ENCODE peak calls at places on chromosomes 4 and X, in five cellular contexts. One of them, this sample, is unnamed.

GRCh38 chrX:30010471-30010870 is 204.9 kb upstream of the MAGEB2 start:
- DNase-seq in left lung: no peak
- DNase-seq in ovary: no peak
- DNase-seq in retinal pigment epithelial cell: no peak
- DNase-seq in tibial artery: no peak
- DNase-seq in this sample: no peak

GRCh38 chr4:183918696-183919095 is 13.6 kb downstream of the STOX2 start:
- DNase-seq in left lung: no peak
- DNase-seq in tibial artery: no peak
- DNase-seq in retinal pigment epithelial cell: no peak
- DNase-seq in ovary: no peak
- DNase-seq in this sample: no peak

GRCh38 chrX:2497961-2498780 is 2.6 kb downstream of the DHRSX start:
- DNase-seq in left lung: no peak
- DNase-seq in ovary: no peak
- DNase-seq in retinal pigment epithelial cell: no peak
- DNase-seq in tibial artery: peak; percentile 38
- DNase-seq in this sample: no peak

GRCh38 chr4:113106076-113106475 is 56.6 kb downstream of the ANK2 start:
- DNase-seq in ovary: no peak
- DNase-seq in retinal pigment epithelial cell: peak; percentile 22
- DNase-seq in tibial artery: no peak
- DNase-seq in left lung: no peak
- DNase-seq in this sample: no peak

GRCh38 chr4:69617083-69617694 is 22.3 kb downstream of the UGT2A2 start:
- DNase-seq in left lung: no peak
- DNase-seq in tibial artery: no peak
- DNase-seq in retinal pigment epithelial cell: peak; percentile 12
- DNase-seq in ovary: no peak
- DNase-seq in this sample: no peak

GRCh38 chrX:111854778-111855490 is 21.0 kb upstream of the TRPC5OS start:
- DNase-seq in ovary: no peak
- DNase-seq in left lung: no peak
- DNase-seq in retinal pigment epithelial cell: no peak
- DNase-seq in tibial artery: no peak
- DNase-seq in this sample: no peak

GRCh38 chr4:142549726-142550463 is 296.2 kb downstream of the INPP4B start:
- DNase-seq in tibial artery: no peak
- DNase-seq in ovary: no peak
- DNase-seq in retinal pigment epithelial cell: peak; percentile 79
- DNase-seq in left lung: no peak
- DNase-seq in this sample: no peak

GRCh38 chr4:15003891-15004700 is 1.8 kb downstream of the CPEB2 start:
- DNase-seq in ovary: peak; percentile 58
- DNase-seq in tibial artery: peak; percentile 75
- DNase-seq in left lung: peak; percentile 93
- DNase-seq in retinal pigment epithelial cell: no peak
- DNase-seq in this sample: peak; percentile 66

GRCh38 chr4:123256006-123256405 is 140.6 kb upstream of the SPRY1 start:
- DNase-seq in left lung: no peak
- DNase-seq in tibial artery: no peak
- DNase-seq in ovary: no peak
- DNase-seq in retinal pigment epithelial cell: no peak
- DNase-seq in this sample: no peak

GRCh38 chr4:54840992-54841768 is 183.4 kb downstream of the KIT start:
- DNase-seq in ovary: no peak
- DNase-seq in retinal pigment epithelial cell: no peak
- DNase-seq in tibial artery: no peak
- DNase-seq in left lung: no peak
- DNase-seq in this sample: no peak

GRCh38 chr4:151165205-151166000 is 66.0 kb downstream of the RPS3A start:
- DNase-seq in tibial artery: no peak
- DNase-seq in left lung: no peak
- DNase-seq in ovary: no peak
- DNase-seq in retinal pigment epithelial cell: no peak
- DNase-seq in this sample: no peak

GRCh38 chrX:39905475-39905889 is 192.3 kb downstream of the BCOR start:
- DNase-seq in retinal pigment epithelial cell: no peak
- DNase-seq in tibial artery: no peak
- DNase-seq in left lung: no peak
- DNase-seq in ovary: peak; percentile 38
- DNase-seq in this sample: no peak

GRCh38 chrX:1488141-1488540 is 35.4 kb upstream of the ASMTL start:
- DNase-seq in tibial artery: no peak
- DNase-seq in ovary: no peak
- DNase-seq in retinal pigment epithelial cell: no peak
- DNase-seq in left lung: no peak
- DNase-seq in this sample: no peak

GRCh38 chr4:122827258-122827887 is 742 bp downstream of the FGF2 start:
- DNase-seq in ovary: peak; percentile 69
- DNase-seq in retinal pigment epithelial cell: no peak
- DNase-seq in left lung: peak; percentile 82
- DNase-seq in tibial artery: peak; percentile 75
- DNase-seq in this sample: no peak

GRCh38 chrX:136752796-136753195 is 27.9 kb downstream of the ARHGEF6 start:
- DNase-seq in left lung: no peak
- DNase-seq in ovary: no peak
- DNase-seq in tibial artery: peak; percentile 64
- DNase-seq in retinal pigment epithelial cell: peak; percentile 59
- DNase-seq in this sample: no peak

GRCh38 chr4:6172093-6172926 is 28.0 kb downstream of the JAKMIP1 start:
- DNase-seq in tibial artery: no peak
- DNase-seq in left lung: no peak
- DNase-seq in retinal pigment epithelial cell: no peak
- DNase-seq in ovary: no peak
- DNase-seq in this sample: no peak

GRCh38 chr4:6064383-6064782 is 46.2 kb upstream of the C4orf50 start:
- DNase-seq in left lung: no peak
- DNase-seq in retinal pigment epithelial cell: no peak
- DNase-seq in ovary: no peak
- DNase-seq in tibial artery: no peak
- DNase-seq in this sample: no peak

GRCh38 chr4:145829629-145830395 is 108.8 kb downstream of the ZNF827 start:
- DNase-seq in tibial artery: no peak
- DNase-seq in ovary: no peak
- DNase-seq in retinal pigment epithelial cell: no peak
- DNase-seq in left lung: no peak
- DNase-seq in this sample: no peak

GRCh38 chr4:86496094-86497060 is 97.7 kb upstream of the PTPN13 start:
- DNase-seq in tibial artery: no peak
- DNase-seq in left lung: no peak
- DNase-seq in retinal pigment epithelial cell: peak; percentile 71
- DNase-seq in ovary: peak; percentile 39
- DNase-seq in this sample: no peak

GRCh38 chr4:183830438-183830985 is 74.6 kb upstream of the STOX2 start:
- DNase-seq in ovary: no peak
- DNase-seq in left lung: no peak
- DNase-seq in tibial artery: no peak
- DNase-seq in retinal pigment epithelial cell: no peak
- DNase-seq in this sample: no peak

GRCh38 chrX:105460366-105460765 is 239.9 kb upstream of the TEX13A start:
- DNase-seq in left lung: no peak
- DNase-seq in retinal pigment epithelial cell: peak; percentile 64
- DNase-seq in ovary: no peak
- DNase-seq in tibial artery: no peak
- DNase-seq in this sample: no peak

GRCh38 chr4:130333241-130333759 is 1237.3 kb downstream of the C4orf33 start:
- DNase-seq in retinal pigment epithelial cell: no peak
- DNase-seq in ovary: no peak
- DNase-seq in left lung: no peak
- DNase-seq in tibial artery: no peak
- DNase-seq in this sample: no peak

GRCh38 chr4:681736-682451 is 7.1 kb downstream of the SLC49A3 start:
- DNase-seq in retinal pigment epithelial cell: no peak
- DNase-seq in left lung: peak; percentile 88
- DNase-seq in tibial artery: no peak
- DNase-seq in ovary: peak; percentile 42
- DNase-seq in this sample: no peak

GRCh38 chr4:151690884-151691283 is 69.9 kb downstream of the GATB start:
- DNase-seq in retinal pigment epithelial cell: no peak
- DNase-seq in left lung: no peak
- DNase-seq in tibial artery: no peak
- DNase-seq in ovary: no peak
- DNase-seq in this sample: no peak

GRCh38 chr4:89249716-89250361 is 57.8 kb downstream of the GPRIN3 start:
- DNase-seq in left lung: no peak
- DNase-seq in retinal pigment epithelial cell: no peak
- DNase-seq in ovary: no peak
- DNase-seq in tibial artery: no peak
- DNase-seq in this sample: no peak

GRCh38 chrX:11755724-11756123 is 2.3 kb upstream of the MSL3 start:
- DNase-seq in left lung: no peak
- DNase-seq in retinal pigment epithelial cell: no peak
- DNase-seq in tibial artery: no peak
- DNase-seq in ovary: no peak
- DNase-seq in this sample: no peak

GRCh38 chrX:11757397-11757728 is 674 bp upstream of the MSL3 start:
- DNase-seq in tibial artery: no peak
- DNase-seq in left lung: no peak
- DNase-seq in retinal pigment epithelial cell: no peak
- DNase-seq in ovary: no peak
- DNase-seq in this sample: no peak

GRCh38 chrX:11757729-11758399 is at the start of gene MSL3:
- DNase-seq in ovary: peak; percentile 70
- DNase-seq in retinal pigment epithelial cell: peak; percentile 22
- DNase-seq in tibial artery: peak; percentile 79
- DNase-seq in left lung: peak; percentile 88
- DNase-seq in this sample: no peak

GRCh38 chrX:11754958-11755645 is 2.9 kb upstream of the MSL3 start:
- DNase-seq in ovary: no peak
- DNase-seq in tibial artery: no peak
- DNase-seq in retinal pigment epithelial cell: no peak
- DNase-seq in left lung: no peak
- DNase-seq in this sample: no peak

DNA sequence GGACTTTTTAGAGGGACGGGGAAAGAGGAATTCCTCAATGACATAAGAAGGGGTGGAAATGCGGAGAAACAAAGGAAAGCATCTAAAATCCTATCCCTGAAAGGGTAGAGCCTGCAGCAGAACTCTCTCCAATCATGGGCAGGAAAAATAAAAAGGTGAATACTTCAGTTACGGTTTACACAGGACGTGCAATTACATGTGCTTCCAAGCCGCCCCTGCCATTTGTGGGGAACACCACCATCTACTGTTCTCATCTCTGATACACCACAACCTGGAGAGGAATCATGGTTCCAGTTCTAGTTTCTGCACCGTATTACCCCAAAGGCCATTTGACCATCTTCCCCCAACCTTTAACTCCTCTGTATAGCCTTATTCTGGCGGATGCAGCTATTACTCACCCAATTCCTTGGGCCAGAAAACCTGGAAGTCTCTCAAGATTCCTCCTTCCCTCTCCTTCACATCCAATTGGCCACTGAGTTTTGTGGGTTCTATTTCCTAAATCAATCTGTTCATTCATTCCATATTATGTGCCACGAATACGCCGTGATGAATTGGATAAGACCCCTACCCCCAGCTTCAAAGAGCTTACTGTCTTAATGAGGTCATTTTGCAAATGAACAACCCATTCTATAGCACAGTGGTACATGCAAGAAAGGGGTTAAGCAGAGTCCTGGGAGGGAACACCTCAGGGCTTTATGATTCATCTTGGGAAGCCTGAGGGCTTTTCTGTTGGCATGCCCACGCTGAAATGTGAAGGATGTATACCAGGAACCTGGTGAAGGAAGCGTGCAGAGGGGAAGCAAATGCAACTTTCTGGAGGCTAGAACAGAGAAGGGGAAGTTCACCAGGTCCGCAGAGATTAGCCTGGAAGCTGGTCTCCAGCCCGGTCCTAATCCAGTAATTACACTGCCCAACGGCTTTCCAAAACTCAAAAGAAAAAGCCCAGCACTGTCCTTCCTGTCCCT is 1.4 kb upstream of the MSL3 start:
- DNase-seq in left lung: no peak
- DNase-seq in ovary: no peak
- DNase-seq in tibial artery: no peak
- DNase-seq in retinal pigment epithelial cell: no peak
- DNase-seq in this sample: no peak
- H3K4me3 ChIP-seq in left lung: no peak overlapping the region
- H3K4me3 ChIP-seq in ovary: no peak overlapping the region
- H3K4me3 ChIP-seq in tibial artery: peak overlapping the region; percentile 75
- H3K4me3 ChIP-seq in retinal pigment epithelial cell: no peak overlapping the region
- H3K4me3 ChIP-seq in this sample: peak overlapping the region; percentile 55

DNA sequence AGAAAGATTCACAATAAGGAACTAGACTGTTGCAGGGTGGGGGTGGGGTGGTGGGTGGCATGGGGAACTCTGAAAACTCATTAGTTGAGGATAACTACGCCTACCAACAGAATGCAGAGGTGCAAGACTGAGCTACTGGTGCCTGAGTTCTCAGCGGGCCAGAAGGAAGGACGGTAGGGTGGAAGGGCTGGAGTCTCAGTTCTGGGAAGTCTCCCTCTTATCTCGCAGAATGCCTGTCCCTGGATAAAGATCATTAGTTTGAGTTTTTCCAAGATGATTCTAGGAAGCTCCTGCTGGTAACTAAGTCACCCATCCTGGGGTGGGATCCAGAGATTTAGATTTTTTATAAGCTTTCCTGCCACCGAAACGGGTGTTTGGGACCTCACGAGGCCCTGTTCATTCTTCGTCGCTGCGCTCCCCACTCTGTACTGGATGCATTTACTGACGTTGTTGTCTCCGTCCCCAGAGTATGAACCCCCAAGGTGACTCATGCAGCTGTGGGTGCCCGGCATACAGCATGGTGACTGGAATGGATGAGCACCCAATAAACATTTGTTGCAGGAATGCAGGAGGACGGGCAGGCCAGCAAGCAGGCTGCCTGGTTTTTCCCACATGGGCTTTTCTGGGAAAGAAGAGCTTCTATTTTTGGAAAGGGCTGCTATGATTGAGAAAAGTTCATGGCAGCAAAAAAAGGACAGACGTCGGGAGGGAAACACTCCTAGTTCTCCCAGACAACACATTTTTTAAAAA is 1.1 kb upstream of the SOD3 start:
- DNase-seq in tibial artery: peak; percentile 86
- DNase-seq in ovary: peak; percentile 25
- DNase-seq in left lung: no peak
- DNase-seq in retinal pigment epithelial cell: no peak
- DNase-seq in this sample: no peak
- H3K4me3 ChIP-seq in tibial artery: peak overlapping the region; percentile 47
- H3K4me3 ChIP-seq in ovary: peak overlapping the region; percentile 28
- H3K4me3 ChIP-seq in left lung: no peak overlapping the region
- H3K4me3 ChIP-seq in retinal pigment epithelial cell: no peak overlapping the region
- H3K4me3 ChIP-seq in this sample: no peak overlapping the region

DNA sequence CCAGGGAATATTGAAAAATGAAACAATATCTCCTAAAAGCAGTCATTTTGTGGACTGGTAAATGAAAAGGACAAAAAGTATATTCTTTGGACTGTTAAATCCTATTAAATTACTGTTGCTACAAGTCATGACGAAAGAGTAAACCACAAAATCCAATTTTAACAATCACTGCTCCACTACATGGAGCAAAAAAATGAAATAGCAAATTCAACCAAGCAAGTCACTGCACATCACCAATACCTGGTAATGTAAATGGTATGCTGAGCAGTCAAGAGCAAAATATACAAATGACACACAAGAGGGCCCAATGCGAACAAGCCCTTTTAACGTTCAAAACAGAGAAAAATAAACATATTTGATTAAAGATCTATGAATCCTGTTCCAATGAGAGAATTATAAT is 126.2 kb downstream of the KLHL13 start:
- DNase-seq in tibial artery: no peak
- DNase-seq in left lung: no peak
- DNase-seq in retinal pigment epithelial cell: peak; percentile 35
- DNase-seq in ovary: no peak
- DNase-seq in this sample: no peak
- H3K4me3 ChIP-seq in tibial artery: no peak overlapping the region
- H3K4me3 ChIP-seq in left lung: no peak overlapping the region
- H3K4me3 ChIP-seq in retinal pigment epithelial cell: no peak overlapping the region
- H3K4me3 ChIP-seq in ovary: no peak overlapping the region
- H3K4me3 ChIP-seq in this sample: no peak overlapping the region

GRCh38 chr4:168387091-168387490 is 68.5 kb upstream of the DDX60 start:
- DNase-seq in tibial artery: no peak
- DNase-seq in retinal pigment epithelial cell: no peak
- DNase-seq in ovary: no peak
- DNase-seq in left lung: no peak
- DNase-seq in this sample: no peak
- H3K4me3 ChIP-seq in tibial artery: no peak overlapping the region
- H3K4me3 ChIP-seq in retinal pigment epithelial cell: no peak overlapping the region
- H3K4me3 ChIP-seq in ovary: no peak overlapping the region
- H3K4me3 ChIP-seq in left lung: no peak overlapping the region
- H3K4me3 ChIP-seq in this sample: no peak overlapping the region

This sample was measured in naive thymus-derived CD4-positive, alpha-beta T cell.